ENCODE peak calls at places on chromosomes 5 and 9, in seven cellular contexts. H is dorsolateral prefrontal cortex, E is GM12865, D is adipocyte, C is fibroblast of lung, S is tibial artery, T is choroid plexus epithelial cell. P is an unnamed sample.

GRCh38 chr9:106864533-106865143 is 1.7 kb downstream of the ZNF462 start:
- DNase-seq in T (peak), C (peak), S (no peak), H (no peak), E (no peak), D (peak), P (no peak)

GRCh38 chr5:163310992-163311391 is 126.4 kb upstream of the CCNG1 start:
- DNase-seq in T (no peak), C (no peak), E (peak), H (no peak), S (no peak), D (no peak), P (no peak)

GRCh38 chr5:28523887-28524637 is 1485.7 kb upstream of the CDH9 start:
- DNase-seq in C (peak), H (no peak), S (no peak), D (peak), T (peak), E (no peak), P (no peak)

GRCh38 chr5:110159202-110159601 is 469.5 kb downstream of the MAN2A1 start:
- DNase-seq in H (no peak), E (no peak), S (no peak), D (peak), T (peak), C (peak), P (no peak)

GRCh38 chr5:63125862-63126261 is 547.2 kb downstream of the LRRC70 start:
- DNase-seq in D (peak), C (peak), E (peak), H (no peak), T (peak), S (no peak), P (no peak)

GRCh38 chr5:38783011-38783551 is 62.7 kb upstream of the OSMR start:
- DNase-seq in T (peak), E (no peak), H (no peak), S (peak), D (peak), C (peak), P (no peak)

GRCh38 chr9:68975644-68976043 is 38.3 kb downstream of the PRKACG start:
- DNase-seq in S (no peak), H (no peak), D (no peak), T (no peak), E (no peak), C (no peak), P (no peak)

GRCh38 chr9:110126986-110127864 is 80.7 kb downstream of the C9orf152 start:
- DNase-seq in H (no peak), E (no peak), D (no peak), C (peak), T (peak), S (peak), P (peak)

GRCh38 chr5:115774684-115775083 is 41.8 kb downstream of the CDO1 start:
- DNase-seq in T (no peak), D (peak), H (no peak), C (no peak), E (no peak), S (no peak), P (peak)

GRCh38 chr9:121833061-121833460 is 181.6 kb downstream of the DAB2IP start:
- DNase-seq in D (no peak), H (no peak), T (no peak), S (no peak), E (no peak), C (no peak), P (no peak)

GRCh38 chr5:105752801-105753200 is 1917.9 kb downstream of the EFNA5 start:
- DNase-seq in S (no peak), E (no peak), D (no peak), H (no peak), T (peak), C (peak), P (no peak)

GRCh38 chr9:78559449-78559885 is 262.5 kb downstream of the PSAT1 start:
- DNase-seq in T (peak), D (peak), H (no peak), C (peak), E (no peak), S (no peak), P (no peak)

GRCh38 chr9:97696025-97696822 is 916 bp downstream of the XPA start:
- DNase-seq in D (peak), H (no peak), E (no peak), C (peak), S (no peak), T (peak), P (no peak)

GRCh38 chr5:37836173-37837100 is 3.4 kb downstream of the GDNF start:
- DNase-seq in T (peak), C (peak), D (peak), E (no peak), S (no peak), H (no peak), P (peak)

GRCh38 chr9:96382839-96383164 is 709 bp downstream of the SLC35D2 start:
- DNase-seq in S (no peak), T (no peak), E (no peak), C (no peak), H (no peak), D (no peak), P (no peak)

DNA sequence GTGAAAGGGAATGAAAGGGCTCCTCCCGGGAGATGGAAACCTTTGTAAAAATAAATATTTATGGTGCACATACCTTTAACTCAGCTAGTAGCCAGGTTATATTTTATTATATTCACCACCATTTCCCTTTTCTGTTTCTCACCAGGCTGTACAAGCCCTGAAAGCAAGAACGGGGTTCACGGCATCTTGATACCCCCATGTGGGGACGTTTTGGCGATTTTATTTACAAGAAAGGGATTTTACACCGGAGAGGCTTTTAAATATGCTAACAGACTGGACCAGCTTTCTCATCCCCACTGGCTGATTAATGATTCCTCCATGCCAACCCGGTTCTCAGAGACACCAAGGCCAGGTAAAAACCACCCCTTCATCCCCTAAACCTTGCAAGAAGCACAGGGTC is 19.2 kb downstream of the IL12B start:
- DNase-seq in S (no peak), T (no peak), E (no peak), C (no peak), H (no peak), D (no peak), P (no peak)
- H3K4me3 ChIP-seq in S (no peak), T (no peak), E (no peak), C (no peak), H (peak), D (no peak), P (no peak)

GRCh38 chr9:127767909-127768331 is 10.5 kb downstream of the SH2D3C start:
- DNase-seq in E (no peak), H (no peak), S (no peak), C (peak), D (no peak), T (no peak), P (no peak)

GRCh38 chr9:127768666-127769065 is 9.8 kb downstream of the SH2D3C start:
- DNase-seq in H (no peak), E (no peak), D (no peak), C (no peak), T (no peak), S (no peak), P (no peak)

GRCh38 chr9:127767405-127767804 is 11.1 kb downstream of the SH2D3C start:
- DNase-seq in T (no peak), S (no peak), D (no peak), C (no peak), E (no peak), H (no peak), P (no peak)

GRCh38 chr9:127769985-127770904 is 8.2 kb downstream of the SH2D3C start:
- DNase-seq in C (no peak), E (no peak), S (no peak), T (no peak), D (no peak), H (no peak), P (no peak)

DNA sequence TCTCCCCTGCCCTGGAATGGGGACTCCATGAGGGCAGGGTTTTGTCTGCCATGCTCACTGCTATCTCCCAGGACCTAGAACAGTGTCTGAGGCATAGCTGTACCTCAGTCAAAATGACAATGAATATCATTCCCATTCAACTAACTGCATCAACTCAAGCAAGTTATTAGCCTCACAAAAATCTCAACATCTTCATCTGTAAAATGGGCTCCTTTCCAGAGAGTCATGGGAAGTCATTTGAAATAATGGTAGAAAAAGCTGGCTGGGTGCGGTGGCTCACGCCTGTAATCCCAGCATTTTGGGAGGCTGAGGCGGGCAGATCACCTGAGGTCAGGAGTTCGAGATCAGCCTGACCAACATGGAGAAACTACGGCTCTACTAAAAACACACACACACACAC is 9.4 kb downstream of the SH2D3C start:
- DNase-seq in E (no peak), D (no peak), C (no peak), H (no peak), T (no peak), S (no peak), P (no peak)
- H3K4me3 ChIP-seq in E (no peak), D (no peak), C (no peak), H (no peak), T (no peak), S (no peak), P (peak)

GRCh38 chr5:132497488-132497997 is 7.0 kb upstream of the IRF1 start:
- DNase-seq in C (peak), H (no peak), E (no peak), S (peak), D (peak), T (peak), P (peak)
- H3K4me3 ChIP-seq in C (peak), H (no peak), E (peak), S (peak), D (peak), T (peak), P (peak)

GRCh38 chr5:50966986-50967385 is 300.5 kb downstream of the PARP8 start:
- DNase-seq in E (no peak), C (no peak), S (no peak), H (no peak), D (no peak), T (no peak), P (no peak)
- H3K4me3 ChIP-seq in E (no peak), C (no peak), S (peak), H (no peak), D (no peak), T (no peak), P (peak)

DNA sequence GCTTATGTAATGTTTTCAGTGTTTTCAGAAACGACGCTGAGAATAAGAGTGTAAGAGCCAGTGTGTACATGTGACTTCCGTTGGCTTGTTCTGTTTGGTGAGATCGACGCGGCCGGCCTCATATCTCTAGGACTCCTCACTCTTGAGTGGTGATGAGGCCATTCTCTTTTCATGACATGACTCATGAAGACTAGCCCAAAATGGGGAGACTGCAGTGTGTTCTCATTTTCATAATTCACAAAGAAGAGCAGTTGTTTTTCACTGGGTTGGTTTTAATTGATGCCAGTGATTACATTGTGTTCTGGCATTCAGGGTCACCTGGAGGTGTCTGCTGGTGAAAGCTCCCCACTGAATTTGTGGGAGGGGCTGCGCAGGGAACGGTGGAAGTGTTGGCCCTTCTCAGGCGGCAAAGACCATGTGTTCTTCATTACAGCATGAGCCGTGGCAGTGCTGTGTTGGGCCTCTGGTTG is 131.5 kb upstream of the OTULINL start:
- DNase-seq in H (no peak), S (peak), E (peak), C (peak), D (peak), T (peak), P (peak)
- H3K4me3 ChIP-seq in H (no peak), S (no peak), E (no peak), C (no peak), D (peak), T (no peak), P (no peak)

GRCh38 chr5:57382665-57383064 is 99.9 kb downstream of the ACTBL2 start:
- DNase-seq in C (peak), H (no peak), D (no peak), T (no peak), S (no peak), E (no peak), P (no peak)
- H3K4me3 ChIP-seq in C (no peak), H (no peak), D (no peak), T (no peak), S (no peak), E (no peak), P (no peak)

GRCh38 chr5:27475063-27475462 is 436.7 kb upstream of the CDH9 start:
- DNase-seq in E (no peak), S (no peak), C (no peak), D (no peak), H (no peak), T (no peak), P (no peak)

GRCh38 chr5:27473300-27474053 is 435.1 kb upstream of the CDH9 start:
- DNase-seq in T (no peak), S (no peak), D (no peak), C (no peak), E (no peak), H (no peak), P (no peak)

GRCh38 chr5:27472875-27473274 is 434.5 kb upstream of the CDH9 start:
- DNase-seq in T (no peak), C (no peak), D (no peak), H (no peak), S (no peak), E (peak), P (no peak)

GRCh38 chr5:27474395-27474794 is 436.0 kb upstream of the CDH9 start:
- DNase-seq in E (no peak), C (no peak), T (peak), D (peak), S (no peak), H (no peak), P (no peak)

GRCh38 chr5:27474054-27474323 is 435.6 kb upstream of the CDH9 start:
- DNase-seq in T (peak), S (no peak), E (no peak), H (no peak), C (no peak), D (no peak), P (no peak)
- H3K4me3 ChIP-seq in T (no peak), S (no peak), E (peak), H (no peak), C (no peak), D (peak), P (peak)

DNA sequence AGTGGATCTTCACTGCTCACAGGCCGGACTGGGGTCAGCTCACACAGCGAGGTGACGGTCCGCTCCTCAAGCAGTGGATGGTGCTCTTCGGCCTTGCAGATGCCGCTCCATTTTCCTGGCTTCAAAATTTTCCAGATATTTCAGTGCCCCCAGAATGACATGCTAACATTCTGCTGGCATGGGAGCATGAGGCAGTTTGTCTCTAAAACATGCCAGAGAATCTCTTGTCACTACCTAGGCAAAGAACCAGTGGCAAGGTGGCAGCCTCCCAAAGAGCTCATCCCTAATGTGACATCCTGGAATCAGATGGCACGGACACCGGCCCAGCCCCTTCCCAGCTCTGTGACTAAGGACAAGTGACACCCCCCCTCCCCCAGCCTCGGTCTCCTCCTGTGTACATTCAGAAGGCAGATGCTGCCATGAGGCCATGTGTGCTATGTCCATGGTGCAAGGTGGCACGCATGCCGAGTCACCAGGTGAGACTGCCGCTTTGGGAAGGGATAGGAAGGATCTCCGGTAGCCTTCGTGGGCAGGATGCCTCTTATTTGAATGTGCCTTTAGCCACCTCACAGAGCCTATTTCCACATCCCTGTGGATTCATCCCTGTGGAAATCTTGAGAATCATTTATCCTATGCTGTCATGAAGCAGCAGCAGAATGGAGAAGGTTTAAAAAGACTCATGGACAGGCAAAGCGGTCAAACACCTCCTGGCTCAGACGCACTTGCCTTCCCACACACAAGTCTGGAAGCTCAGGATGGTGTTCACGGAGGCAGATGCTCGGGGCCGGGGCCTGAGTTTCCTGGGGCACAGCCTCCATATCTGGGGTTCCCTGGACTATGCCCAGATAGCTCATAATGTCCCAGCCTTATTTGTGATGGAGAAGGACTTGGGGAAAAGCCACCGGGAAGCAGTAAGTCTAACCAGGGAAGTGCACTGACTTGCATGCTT is 2.9 kb downstream of the S1PR3 start:
- DNase-seq in S (peak), T (peak), C (no peak), D (no peak), E (no peak), H (no peak), P (no peak)
- H3K4me3 ChIP-seq in S (peak), T (peak), C (peak), D (peak), E (no peak), H (no peak), P (peak)

DNA sequence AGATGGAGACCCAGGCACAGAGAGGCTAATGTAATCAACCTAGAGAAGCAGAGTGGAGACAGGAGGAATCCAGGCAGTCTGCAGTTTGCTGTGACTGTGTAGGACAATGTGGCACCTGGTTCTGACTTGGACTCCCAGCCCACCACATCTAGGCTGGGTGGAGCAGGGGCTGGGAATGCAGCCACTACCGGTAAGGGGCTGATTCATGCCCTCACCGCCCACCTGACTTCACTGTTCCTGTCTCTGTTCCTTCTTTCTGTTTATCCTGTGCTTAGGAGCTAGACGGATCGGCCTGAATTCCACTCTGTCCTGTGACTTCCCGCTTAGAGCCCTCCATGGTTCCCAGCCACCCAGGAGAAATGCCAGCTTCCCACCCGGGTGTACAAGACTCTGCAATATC is 2.6 kb downstream of the PDLIM4 start:
- DNase-seq in T (peak), C (peak), H (no peak), D (peak), E (no peak), S (no peak), P (no peak)
- H3K4me3 ChIP-seq in T (peak), C (no peak), H (no peak), D (peak), E (no peak), S (peak), P (peak)

P was measured in left ventricle myocardium inferior.